ENCODE peak calls at places on chromosomes 16 and 17, in seven cellular contexts. One of them, this sample, is unnamed.

GRCh38 chr16:391885-392335 is 5.1 kb upstream of the NME4 start:
- DNase-seq in AG04450: peak
- DNase-seq in GM23338: peak
- DNase-seq in NCI-H774: no peak
- DNase-seq in D341Med: peak
- DNase-seq in activated gamma-delta T cell treated with Interleukin-2 at 50 U/mL for 16 hours: peak
- DNase-seq in naive thymus-derived CD4-positive, alpha-beta T cell: peak
- DNase-seq in this sample: no peak

GRCh38 chr17:72187544-72187943 is 66.7 kb downstream of the SOX9 start:
- DNase-seq in AG04450: no peak
- DNase-seq in GM23338: no peak
- DNase-seq in NCI-H774: peak
- DNase-seq in D341Med: no peak
- DNase-seq in activated gamma-delta T cell treated with Interleukin-2 at 50 U/mL for 16 hours: no peak
- DNase-seq in naive thymus-derived CD4-positive, alpha-beta T cell: no peak
- DNase-seq in this sample: no peak

GRCh38 chr17:34579017-34579946 is at the start of gene TMEM132E:
- DNase-seq in AG04450: no peak
- DNase-seq in GM23338: peak
- DNase-seq in NCI-H774: peak
- DNase-seq in D341Med: peak
- DNase-seq in activated gamma-delta T cell treated with Interleukin-2 at 50 U/mL for 16 hours: no peak
- DNase-seq in naive thymus-derived CD4-positive, alpha-beta T cell: peak
- DNase-seq in this sample: no peak

GRCh38 chr16:31113420-31114124 is 3.9 kb upstream of the KAT8 start:
- DNase-seq in AG04450: no peak
- DNase-seq in GM23338: no peak
- DNase-seq in NCI-H774: no peak
- DNase-seq in D341Med: no peak
- DNase-seq in activated gamma-delta T cell treated with Interleukin-2 at 50 U/mL for 16 hours: no peak
- DNase-seq in naive thymus-derived CD4-positive, alpha-beta T cell: no peak
- DNase-seq in this sample: no peak

GRCh38 chr17:55632893-55633292 is 89.8 kb downstream of the TMEM100 start:
- DNase-seq in AG04450: no peak
- DNase-seq in GM23338: no peak
- DNase-seq in NCI-H774: no peak
- DNase-seq in D341Med: no peak
- DNase-seq in activated gamma-delta T cell treated with Interleukin-2 at 50 U/mL for 16 hours: no peak
- DNase-seq in naive thymus-derived CD4-positive, alpha-beta T cell: no peak
- DNase-seq in this sample: no peak

GRCh38 chr17:15341385-15341849 is at the start of gene TEKT3:
- DNase-seq in AG04450: peak
- DNase-seq in GM23338: peak
- DNase-seq in NCI-H774: peak
- DNase-seq in D341Med: peak
- DNase-seq in activated gamma-delta T cell treated with Interleukin-2 at 50 U/mL for 16 hours: no peak
- DNase-seq in naive thymus-derived CD4-positive, alpha-beta T cell: no peak
- DNase-seq in this sample: no peak

GRCh38 chr17:7674934-7675333 is 12.4 kb downstream of the TP53 start:
- DNase-seq in AG04450: no peak
- DNase-seq in GM23338: no peak
- DNase-seq in NCI-H774: no peak
- DNase-seq in D341Med: peak
- DNase-seq in activated gamma-delta T cell treated with Interleukin-2 at 50 U/mL for 16 hours: no peak
- DNase-seq in naive thymus-derived CD4-positive, alpha-beta T cell: no peak
- DNase-seq in this sample: no peak

GRCh38 chr17:10824874-10825273 is 13.0 kb downstream of the PIRT start:
- DNase-seq in AG04450: no peak
- DNase-seq in GM23338: no peak
- DNase-seq in NCI-H774: no peak
- DNase-seq in D341Med: no peak
- DNase-seq in activated gamma-delta T cell treated with Interleukin-2 at 50 U/mL for 16 hours: no peak
- DNase-seq in naive thymus-derived CD4-positive, alpha-beta T cell: no peak
- DNase-seq in this sample: no peak

GRCh38 chr16:79599256-79599836 is 1.2 kb downstream of the MAF start:
- DNase-seq in AG04450: no peak
- DNase-seq in GM23338: peak
- DNase-seq in NCI-H774: no peak
- DNase-seq in D341Med: peak
- DNase-seq in activated gamma-delta T cell treated with Interleukin-2 at 50 U/mL for 16 hours: peak
- DNase-seq in naive thymus-derived CD4-positive, alpha-beta T cell: peak
- DNase-seq in this sample: no peak

GRCh38 chr16:85583491-85584181 is 29.5 kb upstream of the GSE1 start:
- DNase-seq in AG04450: peak
- DNase-seq in GM23338: no peak
- DNase-seq in NCI-H774: no peak
- DNase-seq in D341Med: no peak
- DNase-seq in activated gamma-delta T cell treated with Interleukin-2 at 50 U/mL for 16 hours: peak
- DNase-seq in naive thymus-derived CD4-positive, alpha-beta T cell: no peak
- DNase-seq in this sample: no peak

GRCh38 chr16:27482397-27483082 is 67.2 kb downstream of the GTF3C1 start:
- DNase-seq in AG04450: no peak
- DNase-seq in GM23338: no peak
- DNase-seq in NCI-H774: no peak
- DNase-seq in D341Med: no peak
- DNase-seq in activated gamma-delta T cell treated with Interleukin-2 at 50 U/mL for 16 hours: no peak
- DNase-seq in naive thymus-derived CD4-positive, alpha-beta T cell: no peak
- DNase-seq in this sample: no peak

GRCh38 chr17:50472286-50472685 is 3.6 kb upstream of the CHAD start:
- DNase-seq in AG04450: no peak
- DNase-seq in GM23338: no peak
- DNase-seq in NCI-H774: no peak
- DNase-seq in D341Med: no peak
- DNase-seq in activated gamma-delta T cell treated with Interleukin-2 at 50 U/mL for 16 hours: no peak
- DNase-seq in naive thymus-derived CD4-positive, alpha-beta T cell: no peak
- DNase-seq in this sample: no peak

GRCh38 chr17:9729735-9730420 is 61.5 kb downstream of the DHRS7C start:
- DNase-seq in AG04450: no peak
- DNase-seq in GM23338: no peak
- DNase-seq in NCI-H774: no peak
- DNase-seq in D341Med: no peak
- DNase-seq in activated gamma-delta T cell treated with Interleukin-2 at 50 U/mL for 16 hours: no peak
- DNase-seq in naive thymus-derived CD4-positive, alpha-beta T cell: no peak
- DNase-seq in this sample: no peak

GRCh38 chr16:4365615-4366014 is 6.0 kb upstream of the VASN start:
- DNase-seq in AG04450: no peak
- DNase-seq in GM23338: no peak
- DNase-seq in NCI-H774: no peak
- DNase-seq in D341Med: no peak
- DNase-seq in activated gamma-delta T cell treated with Interleukin-2 at 50 U/mL for 16 hours: no peak
- DNase-seq in naive thymus-derived CD4-positive, alpha-beta T cell: no peak
- DNase-seq in this sample: no peak

GRCh38 chr17:44241104-44241503 is 21.6 kb upstream of the UBTF start:
- DNase-seq in AG04450: no peak
- DNase-seq in GM23338: no peak
- DNase-seq in NCI-H774: no peak
- DNase-seq in D341Med: no peak
- DNase-seq in activated gamma-delta T cell treated with Interleukin-2 at 50 U/mL for 16 hours: no peak
- DNase-seq in naive thymus-derived CD4-positive, alpha-beta T cell: no peak
- DNase-seq in this sample: no peak

GRCh38 chr17:2996208-2996855 is 67.1 kb downstream of the OR1D5 start:
- DNase-seq in AG04450: no peak
- DNase-seq in GM23338: no peak
- DNase-seq in NCI-H774: no peak
- DNase-seq in D341Med: no peak
- DNase-seq in activated gamma-delta T cell treated with Interleukin-2 at 50 U/mL for 16 hours: no peak
- DNase-seq in naive thymus-derived CD4-positive, alpha-beta T cell: no peak
- DNase-seq in this sample: no peak

GRCh38 chr17:65177901-65178300 is 40.7 kb downstream of the RGS9 start:
- DNase-seq in AG04450: no peak
- DNase-seq in GM23338: no peak
- DNase-seq in NCI-H774: no peak
- DNase-seq in D341Med: no peak
- DNase-seq in activated gamma-delta T cell treated with Interleukin-2 at 50 U/mL for 16 hours: no peak
- DNase-seq in naive thymus-derived CD4-positive, alpha-beta T cell: no peak
- DNase-seq in this sample: no peak

GRCh38 chr16:12067714-12068401 is 91.3 kb downstream of the SNX29 start:
- DNase-seq in AG04450: peak
- DNase-seq in GM23338: peak
- DNase-seq in NCI-H774: peak
- DNase-seq in D341Med: peak
- DNase-seq in activated gamma-delta T cell treated with Interleukin-2 at 50 U/mL for 16 hours: peak
- DNase-seq in naive thymus-derived CD4-positive, alpha-beta T cell: peak
- DNase-seq in this sample: no peak

GRCh38 chr17:66548158-66548557 is 245.7 kb downstream of the PRKCA start:
- DNase-seq in AG04450: no peak
- DNase-seq in GM23338: no peak
- DNase-seq in NCI-H774: no peak
- DNase-seq in D341Med: no peak
- DNase-seq in activated gamma-delta T cell treated with Interleukin-2 at 50 U/mL for 16 hours: peak
- DNase-seq in naive thymus-derived CD4-positive, alpha-beta T cell: peak
- DNase-seq in this sample: no peak

GRCh38 chr16:8868272-8869211 is at the start of gene CARHSP1:
- DNase-seq in AG04450: no peak
- DNase-seq in GM23338: peak
- DNase-seq in NCI-H774: peak
- DNase-seq in D341Med: peak
- DNase-seq in activated gamma-delta T cell treated with Interleukin-2 at 50 U/mL for 16 hours: peak
- DNase-seq in naive thymus-derived CD4-positive, alpha-beta T cell: peak
- DNase-seq in this sample: peak

GRCh38 chr17:58330997-58331814 is 2.6 kb upstream of the TSPOAP1 start:
- DNase-seq in AG04450: no peak
- DNase-seq in GM23338: peak
- DNase-seq in NCI-H774: no peak
- DNase-seq in D341Med: no peak
- DNase-seq in activated gamma-delta T cell treated with Interleukin-2 at 50 U/mL for 16 hours: peak
- DNase-seq in naive thymus-derived CD4-positive, alpha-beta T cell: peak
- DNase-seq in this sample: no peak

GRCh38 chr16:58497935-58498334 is 2.0 kb upstream of the NDRG4 start:
- DNase-seq in AG04450: no peak
- DNase-seq in GM23338: no peak
- DNase-seq in NCI-H774: no peak
- DNase-seq in D341Med: no peak
- DNase-seq in activated gamma-delta T cell treated with Interleukin-2 at 50 U/mL for 16 hours: no peak
- DNase-seq in naive thymus-derived CD4-positive, alpha-beta T cell: no peak
- DNase-seq in this sample: no peak

GRCh38 chr16:84700518-84701277 is 898 bp downstream of the USP10 start:
- DNase-seq in AG04450: no peak
- DNase-seq in GM23338: peak
- DNase-seq in NCI-H774: no peak
- DNase-seq in D341Med: no peak
- DNase-seq in activated gamma-delta T cell treated with Interleukin-2 at 50 U/mL for 16 hours: peak
- DNase-seq in naive thymus-derived CD4-positive, alpha-beta T cell: no peak
- DNase-seq in this sample: no peak

GRCh38 chr16:50311891-50312501 is 45.6 kb downstream of the ADCY7 start:
- DNase-seq in AG04450: no peak
- DNase-seq in GM23338: no peak
- DNase-seq in NCI-H774: no peak
- DNase-seq in D341Med: peak
- DNase-seq in activated gamma-delta T cell treated with Interleukin-2 at 50 U/mL for 16 hours: peak
- DNase-seq in naive thymus-derived CD4-positive, alpha-beta T cell: peak
- DNase-seq in this sample: no peak

GRCh38 chr16:57994778-57995177 is 5.7 kb downstream of the ZNF319 start:
- DNase-seq in AG04450: no peak
- DNase-seq in GM23338: peak
- DNase-seq in NCI-H774: no peak
- DNase-seq in D341Med: no peak
- DNase-seq in activated gamma-delta T cell treated with Interleukin-2 at 50 U/mL for 16 hours: peak
- DNase-seq in naive thymus-derived CD4-positive, alpha-beta T cell: no peak
- DNase-seq in this sample: no peak

GRCh38 chr17:77728022-77728671 is 230.4 kb upstream of the TNRC6C start:
- DNase-seq in AG04450: no peak
- DNase-seq in GM23338: peak
- DNase-seq in NCI-H774: peak
- DNase-seq in D341Med: peak
- DNase-seq in activated gamma-delta T cell treated with Interleukin-2 at 50 U/mL for 16 hours: no peak
- DNase-seq in naive thymus-derived CD4-positive, alpha-beta T cell: no peak
- DNase-seq in this sample: no peak

GRCh38 chr17:29177871-29178749 is 2.1 kb downstream of the MYO18A start:
- DNase-seq in AG04450: no peak
- DNase-seq in GM23338: peak
- DNase-seq in NCI-H774: no peak
- DNase-seq in D341Med: peak
- DNase-seq in activated gamma-delta T cell treated with Interleukin-2 at 50 U/mL for 16 hours: no peak
- DNase-seq in naive thymus-derived CD4-positive, alpha-beta T cell: no peak
- DNase-seq in this sample: no peak

GRCh38 chr17:28755486-28755885 is 11.7 kb downstream of the TRAF4 start:
- DNase-seq in AG04450: no peak
- DNase-seq in GM23338: no peak
- DNase-seq in NCI-H774: no peak
- DNase-seq in D341Med: no peak
- DNase-seq in activated gamma-delta T cell treated with Interleukin-2 at 50 U/mL for 16 hours: no peak
- DNase-seq in naive thymus-derived CD4-positive, alpha-beta T cell: no peak
- DNase-seq in this sample: no peak

GRCh38 chr17:40323731-40324650 is 15.0 kb downstream of the RARA start:
- DNase-seq in AG04450: no peak
- DNase-seq in GM23338: no peak
- DNase-seq in NCI-H774: no peak
- DNase-seq in D341Med: no peak
- DNase-seq in activated gamma-delta T cell treated with Interleukin-2 at 50 U/mL for 16 hours: peak
- DNase-seq in naive thymus-derived CD4-positive, alpha-beta T cell: peak
- DNase-seq in this sample: no peak

GRCh38 chr17:27402943-27403342 is 53.3 kb upstream of the KSR1 start:
- DNase-seq in AG04450: no peak
- DNase-seq in GM23338: no peak
- DNase-seq in NCI-H774: no peak
- DNase-seq in D341Med: no peak
- DNase-seq in activated gamma-delta T cell treated with Interleukin-2 at 50 U/mL for 16 hours: no peak
- DNase-seq in naive thymus-derived CD4-positive, alpha-beta T cell: no peak
- DNase-seq in this sample: no peak

GRCh38 chr16:75379911-75380847 is 53.1 kb downstream of the CFDP1 start:
- DNase-seq in AG04450: no peak
- DNase-seq in GM23338: no peak
- DNase-seq in NCI-H774: no peak
- DNase-seq in D341Med: no peak
- DNase-seq in activated gamma-delta T cell treated with Interleukin-2 at 50 U/mL for 16 hours: peak
- DNase-seq in naive thymus-derived CD4-positive, alpha-beta T cell: no peak
- DNase-seq in this sample: no peak

GRCh38 chr16:4175849-4176248 is 59.6 kb upstream of the ADCY9 start:
- DNase-seq in AG04450: no peak
- DNase-seq in GM23338: no peak
- DNase-seq in NCI-H774: no peak
- DNase-seq in D341Med: no peak
- DNase-seq in activated gamma-delta T cell treated with Interleukin-2 at 50 U/mL for 16 hours: no peak
- DNase-seq in naive thymus-derived CD4-positive, alpha-beta T cell: no peak
- DNase-seq in this sample: no peak

GRCh38 chr17:77480509-77481215 is 339.9 kb downstream of the SEC14L1 start:
- DNase-seq in AG04450: no peak
- DNase-seq in GM23338: no peak
- DNase-seq in NCI-H774: no peak
- DNase-seq in D341Med: no peak
- DNase-seq in activated gamma-delta T cell treated with Interleukin-2 at 50 U/mL for 16 hours: no peak
- DNase-seq in naive thymus-derived CD4-positive, alpha-beta T cell: no peak
- DNase-seq in this sample: no peak

GRCh38 chr16:61210039-61210438 is 826.2 kb downstream of the CDH8 start:
- DNase-seq in AG04450: no peak
- DNase-seq in GM23338: no peak
- DNase-seq in NCI-H774: no peak
- DNase-seq in D341Med: no peak
- DNase-seq in activated gamma-delta T cell treated with Interleukin-2 at 50 U/mL for 16 hours: no peak
- DNase-seq in naive thymus-derived CD4-positive, alpha-beta T cell: no peak
- DNase-seq in this sample: no peak